ENCODE peak calls at places on chromosomes 16 and 17, in four cellular contexts. V is uterus; K is testis; C is CD8-positive, alpha-beta T cell. B is an unnamed sample.

GRCh38 chr16:65148804-65149203 is 26.9 kb upstream of the CDH11 start:
- DNase-seq in V (no peak), C (no peak), K (no peak), B (no peak)

GRCh38 chr17:61574542-61575351 is 16.3 kb downstream of the NACA2 start:
- DNase-seq in C (no peak), V (no peak), K (no peak), B (peak)

GRCh38 chr16:3348547-3349167 is 7.0 kb upstream of the OR2C1 start:
- DNase-seq in V (no peak), C (no peak), K (no peak), B (peak)

GRCh38 chr17:36777118-36777517 is 160.2 kb upstream of the LHX1 start:
- DNase-seq in C (no peak), V (no peak), K (no peak), B (no peak)

GRCh38 chr16:35559911-35560636 is 2100.7 kb downstream of the TP53TG3F start:
- DNase-seq in K (no peak), V (no peak), C (no peak), B (no peak)

GRCh38 chr16:7405166-7405565 is 72.5 kb downstream of the RBFOX1 start:
- DNase-seq in K (peak), C (no peak), V (no peak), B (no peak)

GRCh38 chr16:55532227-55532626 is 23.4 kb downstream of the LPCAT2 start:
- DNase-seq in V (no peak), K (no peak), C (no peak), B (no peak)

GRCh38 chr16:53826658-53827057 is 122.7 kb downstream of the FTO start:
- DNase-seq in K (no peak), C (no peak), V (no peak), B (no peak)

GRCh38 chr16:69924777-69925191 is 26.4 kb upstream of the CLEC18A start:
- DNase-seq in C (no peak), V (peak), K (peak), B (no peak)

GRCh38 chr16:69741951-69742904 is 12.5 kb downstream of the NOB1 start:
- DNase-seq in K (peak), V (peak), C (no peak), B (no peak)

GRCh38 chr17:8133398-8133797 is 9.5 kb upstream of the HES7 start:
- DNase-seq in C (no peak), K (no peak), V (no peak), B (no peak)

GRCh38 chr17:72952641-72953313 is 139.7 kb downstream of the SLC39A11 start:
- DNase-seq in C (no peak), V (no peak), K (no peak), B (no peak)

GRCh38 chr16:85415196-85415988 is 197.7 kb upstream of the GSE1 start:
- DNase-seq in K (peak), C (no peak), V (no peak), B (no peak)

GRCh38 chr16:7183768-7184167 is 148.9 kb upstream of the RBFOX1 start:
- DNase-seq in C (no peak), K (no peak), V (no peak), B (no peak)

GRCh38 chr17:45144199-45145034 is 3.9 kb upstream of the HEXIM1 start:
- DNase-seq in V (peak), C (no peak), K (peak), B (no peak)

GRCh38 chr16:531494-532125 is 4.1 kb downstream of the CAPN15 start:
- DNase-seq in V (no peak), C (no peak), K (no peak), B (no peak)

GRCh38 chr17:7313890-7314718 is 1.1 kb downstream of the GPS2 start:
- DNase-seq in V (no peak), K (no peak), C (no peak), B (peak)

GRCh38 chr17:39139137-39139516 is 12.3 kb downstream of the PLXDC1 start:
- DNase-seq in K (no peak), V (no peak), C (no peak), B (no peak)

GRCh38 chr16:86584726-86585721 is 6.7 kb downstream of the FOXL1 start:
- DNase-seq in C (no peak), V (no peak), K (no peak), B (no peak)

GRCh38 chr17:78583091-78583490 is 5.9 kb upstream of the DNAH17 start:
- DNase-seq in K (no peak), C (no peak), V (no peak), B (peak)

GRCh38 chr16:11755022-11755760 is 12.5 kb upstream of the TXNDC11 start:
- DNase-seq in C (no peak), K (no peak), V (no peak), B (no peak)

GRCh38 chr16:17921357-17921978 is 415.1 kb downstream of the NPIPA8 start:
- DNase-seq in K (peak), V (no peak), C (peak), B (peak)

GRCh38 chr17:10803350-10803749 is 549 bp downstream of the TMEM238L start:
- DNase-seq in K (no peak), C (no peak), V (no peak), B (no peak)

GRCh38 chr17:3712811-3713463 is 10.8 kb upstream of the HASPIN start:
- DNase-seq in C (no peak), K (no peak), V (no peak), B (no peak)

GRCh38 chr17:15744885-15745284 is 12.8 kb downstream of the TBC1D26 start:
- DNase-seq in V (no peak), C (no peak), K (no peak), B (no peak)

GRCh38 chr17:75588546-75589016 is 981 bp downstream of the MYO15B start:
- DNase-seq in V (peak), C (no peak), K (peak), B (no peak)

GRCh38 chr17:75590314-75590761 is 2.7 kb downstream of the MYO15B start:
- DNase-seq in V (no peak), K (no peak), C (no peak), B (no peak)

GRCh38 chr17:75590849-75591721 is 3.5 kb downstream of the MYO15B start:
- DNase-seq in V (no peak), K (no peak), C (no peak), B (no peak)

GRCh38 chr17:75589017-75589918 is 1.7 kb downstream of the MYO15B start:
- DNase-seq in K (peak), C (peak), V (peak), B (peak)

DNA sequence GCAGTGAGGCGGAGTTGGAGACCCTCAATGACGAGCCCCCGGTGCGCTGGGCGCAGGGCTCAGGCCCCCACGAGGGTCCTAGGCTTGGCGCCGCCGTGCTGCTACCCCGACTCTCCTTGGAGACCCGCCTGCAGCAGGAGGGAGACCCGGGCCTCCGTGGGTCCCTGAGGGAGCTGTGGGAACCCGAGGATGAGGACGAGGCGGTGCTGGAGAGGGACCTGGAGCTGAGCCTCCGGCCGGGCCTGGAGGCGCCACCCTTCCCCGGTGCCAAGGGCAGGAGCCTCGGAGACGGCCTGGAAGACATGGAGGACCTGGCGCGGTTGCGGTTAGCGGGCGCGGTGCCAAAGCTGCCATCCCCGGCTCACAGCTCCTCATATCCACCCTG is 2.3 kb downstream of the MYO15B start:
- DNase-seq in K (no peak), C (no peak), V (peak), B (no peak)
- H3K27ac ChIP-seq in K (peak), C (no peak), V (peak), B (no peak)

DNA sequence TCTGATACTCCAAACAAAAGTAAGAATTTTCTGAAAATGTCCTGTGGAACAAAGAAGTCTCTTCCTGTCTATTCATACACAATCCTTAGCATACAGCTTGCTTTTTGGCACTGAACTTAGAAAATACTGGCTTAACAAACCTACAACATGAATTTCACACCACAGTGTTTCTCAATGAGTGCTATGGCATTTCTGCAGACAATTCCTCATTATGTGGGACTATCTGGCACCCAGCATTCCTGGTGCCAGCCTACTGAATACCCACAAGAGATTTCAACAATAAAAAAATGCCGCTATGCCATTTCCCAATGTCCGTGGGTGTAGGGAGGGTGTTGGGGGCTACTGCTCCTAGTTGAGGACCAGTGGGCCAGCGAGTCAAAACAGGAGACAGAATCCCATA is 62.1 kb downstream of the ZNF652 start:
- DNase-seq in V (no peak), K (no peak), C (no peak), B (no peak)
- H3K27ac ChIP-seq in V (no peak), K (no peak), C (no peak), B (no peak)

DNA sequence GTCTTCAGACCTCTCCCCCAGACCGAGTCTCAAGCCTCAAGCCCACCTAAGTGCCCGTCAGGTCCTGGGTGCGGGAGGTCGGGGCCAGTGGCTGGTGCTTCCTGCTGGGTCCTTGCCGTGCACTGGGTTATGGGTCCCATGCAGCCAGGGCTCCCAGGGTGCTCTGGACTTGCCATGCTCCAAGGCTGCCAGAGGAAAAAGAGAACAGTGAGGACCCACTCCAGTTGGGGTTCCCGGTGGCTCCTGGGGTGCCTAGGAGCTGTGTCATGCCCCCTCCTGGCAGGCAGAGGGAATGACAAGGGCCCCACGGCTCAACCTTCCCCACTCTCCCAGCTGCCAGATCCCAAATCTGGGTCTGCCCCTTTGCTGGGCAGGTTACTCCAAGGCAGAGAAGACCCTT is 3.8 kb downstream of the SNX20 start:
- DNase-seq in C (no peak), V (no peak), K (no peak), B (no peak)
- H3K27ac ChIP-seq in C (no peak), V (no peak), K (no peak), B (no peak)

GRCh38 chr17:13594310-13594709 is 7.4 kb downstream of the HS3ST3A1 start:
- DNase-seq in V (no peak), C (no peak), K (no peak), B (no peak)
- H3K27ac ChIP-seq in V (no peak), C (no peak), K (no peak), B (no peak)

GRCh38 chr17:75316253-75316652 is 27.0 kb upstream of the SLC25A19 start:
- DNase-seq in C (no peak), V (no peak), K (no peak), B (no peak)
- H3K27ac ChIP-seq in C (no peak), V (no peak), K (no peak), B (peak)

GRCh38 chr17:67279115-67279514 is 34.1 kb upstream of the HELZ start:
- DNase-seq in C (no peak), V (no peak), K (no peak), B (no peak)

GRCh38 chr17:67281053-67281452 is 36.1 kb upstream of the HELZ start:
- DNase-seq in V (no peak), K (no peak), C (no peak), B (no peak)

GRCh38 chr17:67280279-67280678 is 35.3 kb upstream of the HELZ start:
- DNase-seq in V (no peak), C (no peak), K (no peak), B (no peak)

GRCh38 chr17:67283727-67284516 is 38.9 kb upstream of the HELZ start:
- DNase-seq in V (no peak), C (no peak), K (no peak), B (no peak)

DNA sequence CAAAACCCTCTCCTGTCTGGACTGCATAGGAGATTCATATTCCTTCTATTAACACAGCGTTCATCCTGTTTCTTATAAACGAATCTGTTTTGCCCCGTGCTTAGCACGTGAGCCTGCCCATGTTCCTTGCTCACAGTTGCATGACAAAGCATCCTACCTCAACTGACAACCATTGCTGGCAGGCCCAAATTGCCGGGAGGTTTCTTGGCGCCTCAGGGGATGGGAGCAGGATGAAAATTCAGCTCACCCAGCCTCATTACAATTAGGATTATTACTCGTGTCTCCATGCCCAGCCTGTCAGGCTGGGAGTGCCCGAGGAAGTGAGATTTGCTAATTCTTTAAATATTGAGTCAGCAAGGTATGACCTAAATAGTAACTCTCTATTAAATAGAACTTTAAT is 36.7 kb upstream of the HELZ start:
- DNase-seq in C (no peak), K (no peak), V (no peak), B (no peak)
- H3K27ac ChIP-seq in C (no peak), K (no peak), V (no peak), B (no peak)

DNA sequence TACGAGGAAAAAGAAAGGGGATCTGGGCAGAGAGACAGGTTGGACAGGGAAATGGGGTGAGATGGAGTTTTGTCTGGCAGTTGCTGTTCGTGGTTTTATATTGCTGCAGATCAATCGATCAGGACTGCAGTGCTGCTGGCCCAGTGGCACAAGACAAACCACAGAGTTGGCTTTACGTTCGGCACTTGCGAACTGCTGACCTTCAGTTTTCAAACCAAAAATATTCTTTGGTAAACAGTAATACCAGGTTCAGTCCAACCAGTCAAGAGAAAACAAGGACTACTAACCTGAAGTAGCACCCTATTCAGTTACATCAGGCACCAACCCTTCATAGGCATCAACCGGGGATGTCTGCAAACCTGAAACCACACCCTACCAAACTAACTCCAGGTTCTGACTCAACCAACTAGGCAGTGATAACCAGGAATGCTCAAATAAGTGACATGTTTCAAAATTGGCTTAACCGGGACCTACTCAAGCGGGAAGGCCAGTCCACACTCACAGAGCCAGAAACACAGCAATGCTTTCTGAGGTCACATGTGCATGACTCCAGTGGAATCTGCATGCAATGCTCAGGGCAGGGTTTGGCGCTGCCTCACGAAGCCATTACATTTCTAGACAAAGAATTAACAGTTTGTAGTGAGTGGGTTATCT is 91.1 kb downstream of the SMG6 start:
- DNase-seq in V (peak), K (peak), C (no peak), B (no peak)
- H3K27ac ChIP-seq in V (peak), K (peak), C (no peak), B (no peak)

DNA sequence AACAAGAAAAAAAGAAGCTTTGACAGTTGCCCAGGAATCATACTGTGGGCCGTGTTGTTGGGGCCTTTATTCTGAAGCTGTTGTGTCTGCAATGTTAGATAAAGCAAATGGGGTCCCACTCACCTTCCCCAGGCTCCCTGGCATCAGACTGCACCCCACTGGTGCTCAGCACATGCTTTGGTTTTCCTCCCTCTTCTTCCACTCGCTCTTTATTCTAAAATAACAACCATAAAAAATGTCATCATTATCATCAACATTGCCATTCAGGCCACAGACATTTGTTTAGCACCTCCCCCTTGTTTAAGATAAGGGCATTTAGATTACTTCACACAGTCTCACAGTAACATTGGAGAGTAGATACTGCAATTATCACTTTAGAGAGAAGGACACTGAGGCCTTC is 8.2 kb downstream of the MYLK3 start:
- DNase-seq in K (no peak), C (no peak), V (no peak), B (no peak)
- H3K27ac ChIP-seq in K (no peak), C (no peak), V (no peak), B (no peak)

B was measured in OCI-LY7.